ENCODE peak calls at places on chromosomes 16 and 17, in ten cellular contexts. V is A549, E is IMR-90, C is breast epithelium, P is tibial nerve, Y is uterus, T is sigmoid colon, W is lower leg skin, J is stomach, A is upper lobe of left lung. U is an unnamed sample.

GRCh38 chr16:52171481-52171880 is 375.5 kb downstream of the TOX3 start:
- DNase-seq in V (no peak), E (no peak), C (no peak), P (no peak), Y (no peak), T (no peak), W (no peak), J (no peak), A (no peak), U (no peak)

GRCh38 chr16:1448536-1449116 is 4.3 kb upstream of the CCDC154 start:
- DNase-seq in V (no peak), E (no peak), C (no peak), P (no peak), Y (no peak), T (no peak), W (no peak), J (no peak), A (no peak), U (no peak)

GRCh38 chr17:31672161-31672819 is 186.8 kb downstream of the COPRS start:
- DNase-seq in V (no peak), E (no peak), C (no peak), P (no peak), Y (no peak), T (no peak), W (no peak), J (no peak), A (no peak), U (no peak)

GRCh38 chr16:88662222-88662842 is 559 bp downstream of the MVD start:
- DNase-seq in V (no peak), E (no peak), C (no peak), P (no peak), Y (no peak), T (no peak), W (no peak), J (no peak), A (no peak), U (no peak)

GRCh38 chr16:68764866-68765265 is 27.8 kb downstream of the CDH1 start:
- DNase-seq in V (no peak), E (no peak), C (no peak), P (no peak), Y (no peak), T (no peak), W (no peak), J (no peak), A (no peak), U (no peak)

GRCh38 chr16:12300946-12301500 is 324.5 kb downstream of the SNX29 start:
- DNase-seq in V (no peak), E (no peak), C (no peak), P (no peak), Y (peak; percentile 39), T (no peak), W (no peak), J (no peak), A (no peak), U (no peak)

GRCh38 chr17:34177642-34178041 is 77.4 kb upstream of the CCL2 start:
- DNase-seq in V (no peak), E (peak; percentile 83), C (no peak), P (no peak), Y (no peak), T (no peak), W (no peak), J (no peak), A (no peak), U (no peak)

GRCh38 chr17:70552982-70553334 is 383.6 kb downstream of the KCNJ2 start:
- DNase-seq in V (no peak), E (no peak), C (no peak), P (no peak), Y (no peak), T (no peak), W (no peak), J (no peak), A (no peak), U (no peak)

GRCh38 chr17:38579934-38580333 is 25.8 kb downstream of the SRCIN1 start:
- DNase-seq in V (peak; percentile 68), E (peak; percentile 13), C (no peak), P (no peak), Y (no peak), T (no peak), W (no peak), J (peak; percentile 34), A (no peak), U (no peak)

GRCh38 chr16:9463461-9463860 is 372.0 kb downstream of the HAPSTR1 start:
- DNase-seq in V (no peak), E (no peak), C (no peak), P (no peak), Y (no peak), T (no peak), W (no peak), J (no peak), A (no peak), U (no peak)

GRCh38 chr17:62565817-62566216 is 61.7 kb upstream of the MRC2 start:
- DNase-seq in V (peak; percentile 47), E (peak; percentile 86), C (no peak), P (no peak), Y (no peak), T (no peak), W (no peak), J (no peak), A (no peak), U (no peak)

GRCh38 chr16:82181456-82182185 is 11.6 kb upstream of the MPHOSPH6 start:
- DNase-seq in V (no peak), E (no peak), C (no peak), P (no peak), Y (no peak), T (no peak), W (no peak), J (no peak), A (no peak), U (no peak)

GRCh38 chr16:81457326-81458133 is 12.9 kb downstream of the CMIP start:
- DNase-seq in V (peak; percentile 75), E (peak; percentile 76), C (no peak), P (no peak), Y (no peak), T (no peak), W (no peak), J (no peak), A (no peak), U (no peak)

GRCh38 chr17:50768348-50768761 is 1.0 kb upstream of the ANKRD40CL start:
- DNase-seq in V (peak; percentile 86), E (no peak), C (peak; percentile 49), P (no peak), Y (no peak), T (no peak), W (peak; percentile 44), J (peak; percentile 88), A (peak; percentile 88), U (no peak)

GRCh38 chr17:77394540-77395295 is 253.9 kb downstream of the SEC14L1 start:
- DNase-seq in V (no peak), E (no peak), C (peak; percentile 93), P (no peak), Y (no peak), T (no peak), W (no peak), J (peak; percentile 85), A (peak; percentile 59), U (no peak)

GRCh38 chr17:4534928-4535666 is 20.1 kb downstream of the MYBBP1A start:
- DNase-seq in V (no peak), E (no peak), C (no peak), P (no peak), Y (no peak), T (no peak), W (no peak), J (no peak), A (no peak), U (no peak)
- TF ChIP-seq POLR2A in V (no peak), E (no peak), C (no peak), P (no peak), Y (no peak), T (no peak), W (no peak), J (no peak), A (no peak), U (no peak)

DNA sequence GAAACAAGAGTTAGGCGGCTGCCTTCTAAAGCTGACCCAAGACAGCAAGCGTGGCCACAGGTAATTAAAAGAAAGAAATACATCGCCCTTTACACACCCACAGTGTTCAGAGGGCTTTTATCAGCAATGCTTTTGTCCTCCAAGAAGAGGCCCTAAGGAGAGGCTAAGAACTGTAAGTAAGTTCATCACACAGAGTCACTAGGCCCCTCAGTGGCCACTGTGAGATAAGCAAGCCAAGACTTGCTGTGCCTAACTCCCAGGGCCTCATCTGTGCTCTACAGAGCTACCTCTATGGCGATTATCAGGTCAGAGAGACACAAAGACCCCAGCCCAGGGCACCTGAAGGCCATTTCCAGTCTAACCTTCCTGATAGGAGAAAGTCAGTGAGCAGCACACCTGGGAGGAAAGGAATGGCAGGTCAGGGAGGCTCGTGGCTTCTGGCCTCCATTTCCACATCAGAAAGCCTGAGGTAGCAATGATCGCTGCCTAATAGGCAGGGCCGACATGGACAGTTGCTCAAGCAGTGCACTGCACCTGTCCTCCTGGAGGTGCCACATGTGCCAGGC is 545.2 kb upstream of the CDH11 start:
- DNase-seq in V (no peak), E (peak; percentile 28), C (no peak), P (no peak), Y (no peak), T (no peak), W (no peak), J (no peak), A (no peak), U (no peak)
- TF ChIP-seq CTCF in V (no peak), E (no peak), C (no peak), P (no peak), Y (no peak), T (no peak), W (no peak), J (no peak), A (no peak), U (no peak)

DNA sequence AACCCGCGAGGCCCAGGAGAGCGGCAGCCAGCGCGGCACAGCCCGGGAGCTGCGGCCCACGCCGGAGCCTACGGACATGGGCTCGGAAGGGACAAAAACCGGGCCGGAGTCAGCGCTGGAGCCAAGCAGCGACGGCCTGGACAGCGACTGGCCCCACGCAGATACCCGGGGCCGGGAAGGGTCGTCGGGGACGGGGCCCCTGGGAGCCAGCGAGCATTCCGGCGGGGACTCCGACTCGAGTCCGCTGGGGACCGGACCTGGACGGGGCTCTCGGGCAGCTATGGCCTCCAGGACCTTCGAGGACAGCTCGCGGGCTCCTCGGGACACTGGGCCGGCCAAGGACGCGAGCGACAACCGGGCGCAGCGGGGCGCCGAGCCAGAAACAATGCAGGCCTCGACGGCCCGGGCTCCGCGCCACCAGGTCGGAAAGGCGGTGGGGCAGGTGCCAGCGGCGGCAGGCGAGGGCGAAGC is 981 bp downstream of the MYO15B start:
- DNase-seq in V (no peak), E (no peak), C (no peak), P (no peak), Y (peak; percentile 61), T (peak; percentile 82), W (peak; percentile 22), J (peak; percentile 75), A (peak; percentile 30), U (no peak)
- H3K4me3 ChIP-seq in V (peak overlapping the region; percentile 34), E (peak overlapping the region; percentile 9), C (peak overlapping the region; percentile 70), P (peak overlapping the region; percentile 74), Y (peak overlapping the region; percentile 67), T (peak overlapping the region; percentile 67), W (peak overlapping the region; percentile 28), J (peak overlapping the region; percentile 68), A (peak overlapping the region; percentile 61), U (peak overlapping the region; percentile 60)

DNA sequence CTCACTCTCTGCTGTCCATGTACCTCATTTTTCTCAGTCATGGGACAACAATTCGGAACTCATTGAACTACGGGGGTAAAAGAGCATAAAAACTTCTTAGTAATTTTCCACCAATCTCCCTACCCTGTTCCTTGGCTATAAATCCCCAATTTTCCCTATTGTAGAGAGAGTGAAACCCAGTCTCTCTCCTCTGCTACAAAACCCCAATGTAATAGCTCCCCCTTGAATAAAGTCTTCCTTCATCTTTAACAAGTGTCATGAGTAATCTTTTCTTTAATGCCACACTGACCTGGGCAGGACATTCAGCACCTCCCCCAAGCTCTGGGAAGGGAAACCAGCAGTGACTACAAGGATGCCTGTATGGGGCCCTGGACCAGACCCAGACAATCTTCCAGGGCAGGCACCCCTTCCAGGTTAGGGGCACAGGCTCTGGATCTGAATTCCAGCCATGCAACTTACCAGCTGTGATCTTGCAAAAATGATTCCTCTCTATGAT is 10.2 kb upstream of the EIF1 start:
- DNase-seq in V (peak; percentile 76), E (peak; percentile 9), C (no peak), P (no peak), Y (no peak), T (peak; percentile 41), W (no peak), J (no peak), A (peak; percentile 57), U (no peak)
- TF ChIP-seq POLR2A in V (peak; percentile 47), E (no peak), C (no peak), P (no peak), Y (no peak), T (no peak), W (no peak), J (no peak), A (peak; percentile 69), U (no peak)